ENCODE peak calls at places on chromosomes 11 and 22, in four cellular contexts. One of them, this sample, is unnamed.

GRCh38 chr11:74311352-74311926 is at the start of gene P4HA3:
- DNase-seq in GM12891: peak
- DNase-seq in K562: peak
- DNase-seq in GM12878: no peak
- DNase-seq in this sample: peak

GRCh38 chr11:130782361-130783221 is 133.7 kb downstream of the SNX19 start:
- DNase-seq in GM12891: no peak
- DNase-seq in GM12878: no peak
- DNase-seq in K562: no peak
- DNase-seq in this sample: no peak

GRCh38 chr11:59188954-59189353 is 17.0 kb downstream of the DTX4 start:
- DNase-seq in GM12878: no peak
- DNase-seq in GM12891: no peak
- DNase-seq in K562: no peak
- DNase-seq in this sample: no peak

GRCh38 chr11:28146123-28146751 is 38.0 kb downstream of the METTL15 start:
- DNase-seq in GM12878: no peak
- DNase-seq in GM12891: no peak
- DNase-seq in K562: peak
- DNase-seq in this sample: peak

GRCh38 chr11:78313181-78313788 is 104.3 kb downstream of the GAB2 start:
- DNase-seq in K562: no peak
- DNase-seq in GM12891: no peak
- DNase-seq in GM12878: no peak
- DNase-seq in this sample: no peak

GRCh38 chr22:24977370-24978230 is 25.1 kb downstream of the KIAA1671 start:
- DNase-seq in GM12891: no peak
- DNase-seq in GM12878: no peak
- DNase-seq in K562: no peak
- DNase-seq in this sample: no peak

GRCh38 chr11:69873166-69874077 is 54.2 kb upstream of the FGF3 start:
- DNase-seq in GM12878: no peak
- DNase-seq in K562: no peak
- DNase-seq in GM12891: no peak
- DNase-seq in this sample: no peak

GRCh38 chr22:43477966-43478365 is 66.2 kb downstream of the MPPED1 start:
- DNase-seq in GM12891: no peak
- DNase-seq in GM12878: no peak
- DNase-seq in K562: no peak
- DNase-seq in this sample: no peak

GRCh38 chr11:95794086-95794485 is 3.8 kb downstream of the CEP57 start:
- DNase-seq in GM12891: no peak
- DNase-seq in K562: no peak
- DNase-seq in GM12878: no peak
- DNase-seq in this sample: no peak

GRCh38 chr11:16049611-16050010 is 306.7 kb downstream of the SOX6 start:
- DNase-seq in GM12891: no peak
- DNase-seq in GM12878: no peak
- DNase-seq in K562: no peak
- DNase-seq in this sample: no peak

GRCh38 chr11:85182437-85183109 is 444.6 kb downstream of the DLG2 start:
- DNase-seq in GM12891: peak
- DNase-seq in GM12878: no peak
- DNase-seq in K562: peak
- DNase-seq in this sample: peak

GRCh38 chr22:49019737-49020136 is 807.9 kb downstream of the BRD1 start:
- DNase-seq in GM12891: no peak
- DNase-seq in GM12878: no peak
- DNase-seq in K562: no peak
- DNase-seq in this sample: no peak

GRCh38 chr11:12772324-12772723 is 98.1 kb downstream of the TEAD1 start:
- DNase-seq in GM12891: no peak
- DNase-seq in K562: no peak
- DNase-seq in GM12878: no peak
- DNase-seq in this sample: no peak

GRCh38 chr11:118353084-118353710 is 6.2 kb upstream of the UBE4A start:
- DNase-seq in GM12878: no peak
- DNase-seq in K562: no peak
- DNase-seq in GM12891: no peak
- DNase-seq in this sample: no peak

GRCh38 chr22:27670701-27671412 is 130.7 kb downstream of the MN1 start:
- DNase-seq in K562: peak
- DNase-seq in GM12891: no peak
- DNase-seq in GM12878: no peak
- DNase-seq in this sample: no peak

GRCh38 chr22:44098966-44099530 is 74.9 kb downstream of the PARVB start:
- DNase-seq in K562: no peak
- DNase-seq in GM12891: no peak
- DNase-seq in GM12878: no peak
- DNase-seq in this sample: no peak

DNA sequence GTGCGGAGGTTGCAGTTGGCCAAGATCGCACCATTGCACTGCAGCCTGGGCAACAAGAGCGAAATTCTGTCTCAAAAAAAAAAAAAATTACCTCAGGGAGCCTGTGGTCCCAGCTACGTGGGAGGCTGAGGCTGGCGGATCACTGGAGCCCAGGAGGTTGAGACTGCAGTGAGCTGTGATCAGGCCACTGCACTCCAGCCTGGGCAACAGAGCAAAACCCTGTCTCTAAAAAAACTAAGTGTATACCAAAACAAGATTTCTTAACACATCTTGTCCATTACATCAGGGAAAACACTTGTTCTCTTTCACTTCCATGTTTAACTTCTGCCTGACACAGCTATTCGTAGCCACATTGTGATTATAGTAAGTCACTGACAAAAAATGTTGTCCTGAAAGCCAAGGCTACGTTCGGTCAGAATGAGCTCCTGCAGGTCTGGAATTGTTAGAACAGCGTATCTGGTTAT is 1.4 kb downstream of the TMEM80 start:
- DNase-seq in K562: no peak
- DNase-seq in GM12891: no peak
- DNase-seq in GM12878: peak
- DNase-seq in this sample: peak
- TF ChIP-seq SPI1 in K562: no peak
- TF ChIP-seq SPI1 in GM12891: peak
- TF ChIP-seq SPI1 in GM12878: no peak
- TF ChIP-seq SPI1 in this sample: no peak

DNA sequence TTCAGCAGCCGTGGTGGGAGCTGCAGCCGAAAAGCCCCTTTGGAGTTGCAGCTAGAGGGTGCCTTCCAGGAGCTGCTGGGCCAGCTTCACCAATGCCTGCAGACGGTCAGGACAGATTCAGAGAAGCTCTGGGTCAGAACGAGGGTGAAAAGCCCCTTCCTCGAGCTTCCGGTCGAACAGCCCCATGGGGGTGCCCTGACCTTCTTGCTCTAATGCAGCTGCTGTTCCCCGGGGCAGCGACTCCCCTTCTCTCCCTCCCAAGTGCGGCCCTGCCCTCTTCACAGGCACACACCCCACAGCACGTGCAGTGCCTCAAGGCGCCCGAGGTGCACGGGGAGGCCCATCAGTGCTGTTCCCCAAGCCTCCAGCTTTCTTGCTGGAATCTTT is 9.6 kb upstream of the IFITM3 start:
- DNase-seq in GM12891: no peak
- DNase-seq in GM12878: no peak
- DNase-seq in K562: no peak
- DNase-seq in this sample: no peak
- TF ChIP-seq SPI1 in GM12891: no peak
- TF ChIP-seq SPI1 in GM12878: no peak
- TF ChIP-seq SPI1 in K562: no peak
- TF ChIP-seq SPI1 in this sample: no peak

DNA sequence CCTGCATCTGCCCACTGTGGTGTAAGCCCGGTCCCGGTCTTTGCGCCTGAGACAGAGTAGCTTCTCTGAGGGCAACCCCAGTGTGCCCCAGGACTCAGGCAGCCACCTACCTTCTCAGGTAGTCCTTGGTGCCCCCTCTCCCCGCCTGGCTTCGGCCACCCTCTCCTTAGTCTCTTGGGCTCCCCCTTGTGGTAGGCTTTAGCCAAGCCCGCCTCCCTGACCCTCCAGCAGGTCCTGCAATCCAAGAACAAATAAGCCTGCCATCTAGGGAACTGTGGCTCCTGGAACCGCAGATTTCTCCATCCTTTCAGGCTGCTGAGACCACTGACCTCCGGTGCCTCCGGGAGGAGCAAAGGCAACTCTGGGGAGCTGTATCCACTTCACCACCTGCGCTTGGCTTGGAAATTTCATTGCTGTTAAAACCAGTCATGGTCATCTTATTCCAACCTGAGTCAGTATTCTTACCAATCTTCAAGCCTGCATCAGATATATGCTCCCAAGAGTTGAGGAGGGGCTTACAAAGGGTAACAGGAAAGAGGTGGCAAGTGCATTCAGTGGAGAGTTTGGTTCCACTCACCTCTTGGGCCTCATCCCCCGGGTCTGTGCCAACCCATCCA is 52.8 kb upstream of the TENM4 start:
- DNase-seq in GM12891: peak
- DNase-seq in K562: peak
- DNase-seq in GM12878: no peak
- DNase-seq in this sample: peak
- TF ChIP-seq SPI1 in GM12891: no peak
- TF ChIP-seq SPI1 in K562: no peak
- TF ChIP-seq SPI1 in GM12878: no peak
- TF ChIP-seq SPI1 in this sample: no peak

GRCh38 chr11:11706022-11706421 is 84.2 kb upstream of the GALNT18 start:
- DNase-seq in K562: no peak
- DNase-seq in GM12891: no peak
- DNase-seq in GM12878: no peak
- DNase-seq in this sample: no peak
- TF ChIP-seq SPI1 in K562: no peak
- TF ChIP-seq SPI1 in GM12891: no peak
- TF ChIP-seq SPI1 in GM12878: no peak
- TF ChIP-seq SPI1 in this sample: no peak